ENCODE peak calls at places on chromosomes 7 and 10, in six cellular contexts. S is GM12891, Y is GM12878, Q is H1, L is K562, J is HepG2. Z is an unnamed sample.

GRCh38 chr10:70758757-70759514 is 26.2 kb downstream of the TBATA start:
- DNase-seq in S (peak), Y (peak), J (peak), L (peak), Q (peak), Z (peak)

GRCh38 chr7:151838861-151839381 is 38.0 kb downstream of the PRKAG2 start:
- DNase-seq in J (no peak), Y (peak), Q (no peak), L (no peak), S (no peak), Z (peak)

GRCh38 chr7:100407285-100408180 is 21.0 kb downstream of the ZCWPW1 start:
- DNase-seq in J (peak), S (no peak), Y (peak), Q (peak), L (peak), Z (no peak)

GRCh38 chr7:26151953-26152781 is at the start of gene NFE2L3:
- DNase-seq in J (peak), S (peak), Y (no peak), L (peak), Q (peak), Z (peak)

GRCh38 chr10:128854965-128855364 is 612.1 kb upstream of the MGMT start:
- DNase-seq in Q (peak), S (no peak), Y (no peak), L (no peak), J (peak), Z (no peak)

GRCh38 chr7:50960621-50961310 is 178.1 kb upstream of the GRB10 start:
- DNase-seq in L (no peak), Q (no peak), S (no peak), J (no peak), Y (no peak), Z (no peak)

GRCh38 chr10:28236641-28237040 is 66.2 kb downstream of the MPP7 start:
- DNase-seq in J (no peak), Y (no peak), S (no peak), L (peak), Q (no peak), Z (no peak)

GRCh38 chr7:105951597-105951996 is 11.5 kb upstream of the CDHR3 start:
- DNase-seq in L (no peak), Q (no peak), S (no peak), Y (no peak), J (no peak), Z (no peak)

GRCh38 chr10:100878291-100878910 is 34.4 kb upstream of the SLF2 start:
- DNase-seq in Y (no peak), J (peak), Q (peak), L (peak), S (peak), Z (no peak)

GRCh38 chr10:72331575-72332422 is 22.9 kb downstream of the DNAJB12 start:
- DNase-seq in Q (peak), S (no peak), Y (peak), L (no peak), J (peak), Z (peak)

GRCh38 chr10:59362184-59362966 is at the start of gene FAM13C:
- DNase-seq in Y (no peak), Q (peak), J (peak), S (no peak), L (no peak), Z (no peak)

GRCh38 chr7:129144095-129144833 is at the start of gene TSPAN33:
- DNase-seq in S (peak), J (peak), Y (no peak), L (peak), Q (peak), Z (peak)

GRCh38 chr7:27160546-27161213 is 4.2 kb upstream of the HOXA7 start:
- DNase-seq in J (peak), S (peak), L (peak), Y (peak), Q (peak), Z (peak)

GRCh38 chr7:76267835-76268183 is 34.7 kb upstream of the HSPB1 start:
- DNase-seq in Q (no peak), S (no peak), Y (no peak), J (no peak), L (no peak), Z (no peak)

GRCh38 chr10:131748831-131749766 is 151.7 kb upstream of the PPP2R2D start:
- DNase-seq in Y (no peak), S (no peak), Q (no peak), J (peak), L (no peak), Z (no peak)

GRCh38 chr7:20661884-20662283 is 46.4 kb downstream of the ABCB5 start:
- DNase-seq in L (no peak), Q (no peak), S (no peak), J (no peak), Y (peak), Z (no peak)

GRCh38 chr10:86017841-86018734 is 348.5 kb downstream of the GRID1 start:
- DNase-seq in S (no peak), J (no peak), Q (no peak), Y (peak), L (no peak), Z (no peak)

GRCh38 chr7:44486693-44487092 is 3.8 kb downstream of the NUDCD3 start:
- DNase-seq in L (peak), Y (no peak), S (no peak), J (no peak), Q (no peak), Z (no peak)

GRCh38 chr10:82361317-82361716 is 486.3 kb downstream of the NRG3 start:
- DNase-seq in Q (no peak), L (no peak), Y (no peak), S (no peak), J (no peak), Z (no peak)

GRCh38 chr7:117665393-117665792 is 185.6 kb downstream of the CFTR start:
- DNase-seq in J (no peak), L (no peak), Y (no peak), Q (no peak), S (no peak), Z (no peak)

GRCh38 chr7:106038916-106039315 is 73.2 kb downstream of the SYPL1 start:
- DNase-seq in J (no peak), L (no peak), Y (no peak), S (no peak), Q (no peak), Z (no peak)

GRCh38 chr10:63260860-63261251 is 127.7 kb downstream of the NRBF2 start:
- DNase-seq in J (no peak), L (no peak), Y (no peak), S (no peak), Q (no peak), Z (no peak)

GRCh38 chr7:81499262-81500116 is 270.4 kb downstream of the HGF start:
- DNase-seq in L (peak), Q (no peak), Y (peak), S (no peak), J (peak), Z (no peak)

GRCh38 chr7:45125193-45125904 is 13.9 kb upstream of the TBRG4 start:
- DNase-seq in Q (no peak), S (no peak), L (no peak), J (no peak), Y (no peak), Z (no peak)

GRCh38 chr10:89391882-89392756 is at the start of gene IFIT1:
- DNase-seq in J (peak), Y (peak), Q (no peak), L (peak), S (no peak), Z (no peak)

GRCh38 chr7:134907000-134907399 is 79.3 kb upstream of the AGBL3 start:
- DNase-seq in Y (no peak), L (no peak), Q (no peak), J (no peak), S (no peak), Z (no peak)

GRCh38 chr10:22651276-22651980 is 63.0 kb downstream of the PIP4K2A start:
- DNase-seq in Q (no peak), J (no peak), Y (no peak), S (no peak), L (no peak), Z (no peak)

GRCh38 chr10:131983780-131984179 is 2.1 kb upstream of the BNIP3 start:
- DNase-seq in J (peak), Y (no peak), Q (no peak), L (no peak), S (no peak), Z (no peak)

GRCh38 chr10:12819071-12819470 is 182.4 kb downstream of the CCDC3 start:
- DNase-seq in J (no peak), Q (no peak), S (no peak), Y (no peak), L (no peak), Z (no peak)

GRCh38 chr10:49519717-49520116 is 19.2 kb downstream of the ERCC6 start:
- DNase-seq in Y (no peak), S (no peak), J (no peak), L (no peak), Q (no peak), Z (no peak)

GRCh38 chr10:79495791-79496190 is 16.5 kb upstream of the EIF5AL1 start:
- DNase-seq in L (no peak), S (no peak), Q (no peak), J (no peak), Y (no peak), Z (no peak)

GRCh38 chr7:36116347-36117200 is 36.5 kb upstream of the EEPD1 start:
- DNase-seq in Y (no peak), S (no peak), Q (no peak), J (peak), L (no peak), Z (no peak)

GRCh38 chr10:131730771-131731497 is 169.9 kb upstream of the PPP2R2D start:
- DNase-seq in Q (no peak), J (no peak), S (no peak), Y (no peak), L (no peak), Z (no peak)

GRCh38 chr10:72487521-72487920 is 132.8 kb upstream of the DNAJB12 start:
- DNase-seq in J (no peak), Y (no peak), S (no peak), L (no peak), Q (no peak), Z (no peak)

DNA sequence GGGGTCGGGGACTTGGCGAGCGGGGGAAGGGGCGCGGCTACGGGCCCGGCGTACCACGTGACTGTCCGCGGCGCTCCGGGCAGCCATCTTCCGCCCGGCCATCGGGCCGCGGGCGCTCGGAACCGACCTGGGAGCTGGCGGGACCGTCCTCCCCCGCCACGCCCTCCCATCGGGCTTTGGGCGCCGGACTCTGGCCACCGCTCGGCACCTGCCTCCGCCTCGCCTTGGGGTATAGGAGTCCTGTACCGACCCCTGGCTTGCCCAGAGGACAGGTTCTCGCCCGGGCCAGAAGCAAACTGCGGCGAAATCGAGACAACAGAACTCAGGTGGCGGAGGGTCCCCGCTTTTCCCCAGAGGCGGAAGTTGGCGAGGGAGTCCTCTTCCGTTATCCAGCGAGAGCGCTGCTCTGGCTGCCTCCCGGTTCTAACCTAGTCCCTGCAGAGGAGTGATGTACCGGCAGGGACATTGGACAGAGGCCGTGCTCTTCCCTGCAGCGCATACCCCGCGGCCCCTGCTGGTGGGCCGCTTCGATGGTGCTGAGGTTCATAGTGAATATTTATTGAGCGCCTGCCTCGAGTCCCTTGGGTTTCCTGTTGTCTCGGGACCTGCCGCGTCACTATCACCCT is 1.2 kb upstream of the SGMS1 start:
- DNase-seq in S (peak), Q (no peak), Y (no peak), J (peak), L (peak), Z (peak)
- TF ChIP-seq POLR2A in S (peak), Q (peak), Y (peak), J (peak), L (peak), Z (peak)

DNA sequence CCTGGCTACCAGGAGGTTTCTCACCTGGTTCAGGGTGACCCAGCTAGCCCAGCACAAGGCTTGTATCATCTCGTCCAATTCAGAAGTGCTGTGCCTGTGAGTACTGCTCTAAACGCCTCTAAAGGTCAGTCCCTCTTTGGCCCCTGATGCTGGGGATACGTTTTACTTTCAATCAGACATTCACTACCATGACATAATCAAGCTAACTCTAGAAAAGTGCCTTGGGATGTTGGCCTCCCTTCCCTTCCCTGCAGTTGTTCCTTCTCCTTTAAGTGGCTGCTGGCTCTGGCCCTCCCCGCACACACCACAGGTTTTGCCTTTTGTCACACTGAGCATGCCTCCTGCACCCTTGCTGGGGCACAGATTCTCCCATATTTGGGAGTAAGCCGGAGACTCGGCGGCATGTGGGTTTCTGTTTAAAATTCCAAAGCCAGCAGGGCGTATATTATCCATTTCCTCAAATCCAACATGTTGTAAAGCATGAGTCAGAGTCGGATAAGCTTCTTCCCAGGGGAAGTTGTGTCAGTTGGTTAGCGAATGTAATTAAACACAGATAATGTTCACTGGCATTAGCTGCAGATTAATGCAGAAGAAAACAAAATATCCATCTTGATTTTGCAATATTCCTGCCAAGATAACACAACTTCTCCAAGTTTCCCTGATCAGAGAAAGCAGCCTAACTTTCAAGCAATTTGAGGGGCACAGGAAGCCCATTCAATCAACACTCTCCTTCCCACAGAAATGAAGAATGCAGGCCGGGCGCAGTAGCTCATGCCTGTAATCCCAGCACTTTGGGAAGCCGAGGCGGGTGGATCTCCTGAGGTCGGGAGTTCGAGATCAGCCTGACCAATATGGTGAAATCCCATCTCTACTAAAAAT is 31.8 kb upstream of the VCL start:
- DNase-seq in L (no peak), S (no peak), J (peak), Q (peak), Y (no peak), Z (no peak)
- TF ChIP-seq POLR2AphosphoS5 in L (no peak), S (no peak), J (no peak), Q (peak), Y (no peak), Z (no peak)

GRCh38 chr10:19658131-19658530 is 158.1 kb upstream of the PLXDC2 start:
- DNase-seq in Y (no peak), J (no peak), Q (no peak), L (no peak), S (no peak), Z (no peak)

GRCh38 chr10:19651549-19651948 is 164.7 kb upstream of the PLXDC2 start:
- DNase-seq in S (no peak), Y (no peak), L (no peak), J (no peak), Q (no peak), Z (no peak)

GRCh38 chr10:19656420-19657042 is 159.7 kb upstream of the PLXDC2 start:
- DNase-seq in S (no peak), Q (no peak), J (peak), Y (no peak), L (no peak), Z (no peak)

GRCh38 chr10:19652750-19653149 is 163.5 kb upstream of the PLXDC2 start:
- DNase-seq in J (no peak), L (no peak), Q (no peak), Y (no peak), S (no peak), Z (no peak)

DNA sequence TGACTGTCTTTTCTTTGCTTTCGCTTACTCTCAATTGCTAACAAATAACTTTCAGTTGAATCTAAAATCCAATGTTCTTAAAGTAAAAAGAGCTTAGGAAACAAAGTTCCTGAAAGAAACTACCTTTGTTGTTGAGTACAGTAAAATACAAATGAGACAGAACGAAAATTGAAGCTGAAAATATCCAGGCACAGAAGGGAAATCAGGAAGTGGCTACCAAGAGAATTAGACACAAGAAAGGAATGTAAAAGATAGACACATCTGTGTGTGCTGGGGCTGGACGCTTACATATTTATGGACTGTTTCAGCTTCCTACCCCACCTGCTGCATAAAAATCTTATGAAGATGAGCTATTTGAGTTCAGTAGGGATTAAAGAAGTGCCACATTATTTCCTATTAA is 161.7 kb upstream of the PLXDC2 start:
- DNase-seq in L (no peak), S (no peak), J (no peak), Y (no peak), Q (no peak), Z (no peak)
- TF ChIP-seq TAF1 in L (no peak), S (no peak), J (no peak), Y (no peak), Q (no peak), Z (no peak)

GRCh38 chr10:97335188-97335619 is 675 bp upstream of the FRAT2 start:
- DNase-seq in S (no peak), J (no peak), Q (peak), L (no peak), Y (no peak), Z (no peak)

GRCh38 chr10:97333601-97334369 is 744 bp downstream of the FRAT2 start:
- DNase-seq in L (peak), Q (no peak), Y (no peak), J (no peak), S (peak), Z (peak)

GRCh38 chr10:97333351-97333600 is 1.3 kb downstream of the FRAT2 start:
- DNase-seq in Y (no peak), Q (no peak), J (no peak), S (no peak), L (peak), Z (no peak)

GRCh38 chr10:97335995-97336394 is 1.5 kb upstream of the FRAT2 start:
- DNase-seq in L (no peak), Q (no peak), S (no peak), J (no peak), Y (no peak), Z (no peak)

GRCh38 chr10:97334370-97335175 is at the start of gene FRAT2:
- DNase-seq in S (peak), Y (peak), J (peak), Q (peak), L (peak), Z (peak)
- TF ChIP-seq POLR2A in S (no peak), Y (peak), J (peak), Q (peak), L (peak), Z (peak)

GRCh38 chr10:78247821-78248220 is 214.2 kb downstream of the RPS24 start:
- DNase-seq in S (no peak), J (no peak), Y (no peak), Q (no peak), L (no peak), Z (no peak)
- TF ChIP-seq POLR2AphosphoS5 in S (no peak), J (no peak), Y (no peak), Q (no peak), L (no peak), Z (no peak)

DNA sequence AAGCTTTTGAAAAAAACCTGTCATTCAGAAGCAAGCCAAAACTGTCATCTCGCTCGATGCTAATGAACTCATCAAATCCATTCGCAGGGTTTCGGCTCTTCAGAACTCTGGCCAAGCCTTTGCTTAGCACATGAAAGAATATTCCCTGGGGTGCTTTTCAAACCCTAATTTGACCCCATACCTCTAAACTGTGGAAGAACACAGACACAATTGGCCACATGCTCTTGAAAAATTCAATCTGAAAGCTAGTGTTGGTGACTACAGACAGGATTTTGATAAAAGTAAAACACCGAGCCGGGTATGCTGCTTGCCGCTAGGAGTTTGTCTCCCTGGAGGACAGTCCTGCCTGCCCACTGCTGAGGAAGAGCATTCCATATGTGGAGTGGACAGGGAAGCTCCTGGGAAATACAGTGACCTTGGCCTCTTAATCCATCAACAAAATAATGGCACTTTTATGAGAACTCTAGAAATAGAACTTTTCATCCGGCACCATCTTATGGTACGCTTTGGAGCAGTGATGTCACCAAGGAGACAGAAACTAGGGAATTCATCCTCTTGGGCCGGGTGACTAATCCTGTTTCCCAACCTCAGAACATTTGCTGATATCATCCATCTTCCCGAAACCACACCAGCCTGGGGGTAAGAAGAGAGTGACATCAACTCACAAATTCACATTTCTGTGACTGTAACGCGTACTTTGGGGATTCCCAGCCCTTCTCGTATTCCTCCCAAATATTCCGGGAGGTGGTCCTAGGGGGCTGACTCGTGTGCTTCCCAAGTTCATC is 34.2 kb downstream of the MTURN start:
- DNase-seq in S (no peak), L (no peak), Q (no peak), Y (no peak), J (no peak), Z (no peak)
- TF ChIP-seq TAF1 in S (no peak), L (no peak), Q (no peak), Y (no peak), J (no peak), Z (no peak)

Z was measured in GM12892.